ENCODE peak calls at places on chromosomes 6 and 20, in five cellular contexts. X is A549, H is AG10803, V is cardiac fibroblast, M is PC-3. B is an unnamed sample.

GRCh38 chr20:10306440-10307358 is 88.1 kb downstream of the SNAP25 start:
- DNase-seq in X (no peak), H (peak; percentile 73), V (peak; percentile 86), M (peak; percentile 85), B (peak; percentile 74)

GRCh38 chr6:27795697-27796494 is 116.3 kb downstream of the OR2B2 start:
- DNase-seq in X (peak; percentile 86), H (peak; percentile 88), V (peak; percentile 93), M (peak; percentile 99), B (peak; percentile 88)

GRCh38 chr6:116564296-116564695 is 7.0 kb upstream of the RWDD1 start:
- DNase-seq in X (no peak), H (peak; percentile 77), V (no peak), M (no peak), B (peak; percentile 34)

GRCh38 chr6:54191460-54191859 is 80.2 kb downstream of the MLIP start:
- DNase-seq in X (peak; percentile 1), H (peak; percentile 25), V (peak; percentile 78), M (peak; percentile 7), B (peak; percentile 19)

GRCh38 chr6:34546551-34547321 is 9.4 kb downstream of the SPDEF start:
- DNase-seq in X (peak; percentile 73), H (peak; percentile 6), V (peak; percentile 56), M (peak; percentile 92), B (no peak)

GRCh38 chr6:127606131-127606562 is 29.2 kb downstream of the C6orf58 start:
- DNase-seq in X (peak; percentile 31), H (peak; percentile 40), V (peak; percentile 29), M (peak; percentile 61), B (peak; percentile 46)

GRCh38 chr20:37992802-37993538 is 40.3 kb downstream of the TTI1 start:
- DNase-seq in X (peak; percentile 34), H (peak; percentile 93), V (peak; percentile 80), M (peak; percentile 86), B (peak; percentile 70)

GRCh38 chr6:143339223-143339622 is 111.3 kb downstream of the ADAT2 start:
- DNase-seq in X (peak; percentile 6), H (no peak), V (no peak), M (peak; percentile 72), B (no peak)

GRCh38 chr20:52275243-52275817 is 83.8 kb upstream of the ZFP64 start:
- DNase-seq in X (no peak), H (peak; percentile 29), V (no peak), M (no peak), B (no peak)

GRCh38 chr20:58850693-58851174 is at the start of gene GNAS-AS1:
- DNase-seq in X (no peak), H (peak; percentile 92), V (peak; percentile 94), M (no peak), B (peak; percentile 64)

GRCh38 chr6:28489366-28490190 is 26.0 kb downstream of the GPX6 start:
- DNase-seq in X (peak; percentile 91), H (peak; percentile 67), V (peak; percentile 78), M (no peak), B (no peak)

GRCh38 chr6:137237413-137238170 is 18.4 kb upstream of the IFNGR1 start:
- DNase-seq in X (peak; percentile 87), H (peak; percentile 67), V (peak; percentile 73), M (peak; percentile 84), B (peak; percentile 79)

GRCh38 chr6:158441639-158442308 is 118.1 kb upstream of the TMEM181 start:
- DNase-seq in X (no peak), H (peak; percentile 34), V (peak; percentile 75), M (no peak), B (no peak)

GRCh38 chr6:99607416-99608036 is 893 bp downstream of the PRDM13 start:
- DNase-seq in X (no peak), H (no peak), V (no peak), M (no peak), B (no peak)

GRCh38 chr20:18428490-18429173 is 38.2 kb downstream of the DZANK1 start:
- DNase-seq in X (peak; percentile 19), H (no peak), V (peak; percentile 80), M (peak; percentile 11), B (no peak)

DNA sequence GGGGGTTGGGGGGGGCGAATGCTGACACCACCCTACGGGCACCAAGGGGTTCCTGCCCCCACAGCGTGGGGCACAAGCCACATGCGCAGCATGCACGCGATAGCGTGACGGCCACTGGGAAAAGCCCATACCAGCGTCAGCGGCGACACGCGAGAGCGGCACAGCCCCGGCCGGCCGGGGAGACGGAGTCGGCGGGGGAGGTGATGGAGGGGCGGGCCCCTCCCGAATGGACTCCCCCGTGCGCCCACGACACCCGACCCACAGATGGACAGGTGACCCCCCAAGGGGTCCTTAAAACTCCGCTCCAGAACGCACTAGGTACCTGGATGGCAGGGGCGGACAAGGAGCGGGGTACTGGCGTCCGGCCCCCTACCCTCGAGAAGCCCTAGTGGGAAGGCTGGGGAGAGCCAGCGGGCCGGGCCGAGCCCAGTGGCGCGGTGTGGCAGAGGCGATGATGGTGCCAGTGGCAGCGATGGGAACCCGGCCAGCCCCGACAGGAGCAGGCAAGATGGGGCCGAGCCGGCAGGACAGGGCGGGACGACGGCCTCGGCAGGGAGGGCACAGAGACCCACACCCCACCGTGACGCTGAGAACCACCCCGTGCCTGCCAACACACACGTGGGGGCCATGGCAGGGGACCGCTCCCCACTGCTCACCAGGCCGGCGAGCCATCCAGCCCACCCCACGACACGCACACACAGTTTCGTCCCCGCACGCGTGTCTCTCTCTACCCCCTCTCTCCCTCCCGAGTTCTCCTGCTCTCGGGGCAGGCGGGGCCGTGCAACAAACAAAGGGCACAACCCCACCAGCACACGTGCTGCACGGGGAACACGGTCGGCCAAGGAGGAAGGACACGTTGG is 1959.8 kb upstream of the DEFB115 start:
- DNase-seq in X (no peak), H (no peak), V (no peak), M (no peak), B (no peak)
- H3K4me3 ChIP-seq in X (no peak overlapping the region), H (no peak overlapping the region), V (no peak overlapping the region), M (no peak overlapping the region), B (no peak overlapping the region)

DNA sequence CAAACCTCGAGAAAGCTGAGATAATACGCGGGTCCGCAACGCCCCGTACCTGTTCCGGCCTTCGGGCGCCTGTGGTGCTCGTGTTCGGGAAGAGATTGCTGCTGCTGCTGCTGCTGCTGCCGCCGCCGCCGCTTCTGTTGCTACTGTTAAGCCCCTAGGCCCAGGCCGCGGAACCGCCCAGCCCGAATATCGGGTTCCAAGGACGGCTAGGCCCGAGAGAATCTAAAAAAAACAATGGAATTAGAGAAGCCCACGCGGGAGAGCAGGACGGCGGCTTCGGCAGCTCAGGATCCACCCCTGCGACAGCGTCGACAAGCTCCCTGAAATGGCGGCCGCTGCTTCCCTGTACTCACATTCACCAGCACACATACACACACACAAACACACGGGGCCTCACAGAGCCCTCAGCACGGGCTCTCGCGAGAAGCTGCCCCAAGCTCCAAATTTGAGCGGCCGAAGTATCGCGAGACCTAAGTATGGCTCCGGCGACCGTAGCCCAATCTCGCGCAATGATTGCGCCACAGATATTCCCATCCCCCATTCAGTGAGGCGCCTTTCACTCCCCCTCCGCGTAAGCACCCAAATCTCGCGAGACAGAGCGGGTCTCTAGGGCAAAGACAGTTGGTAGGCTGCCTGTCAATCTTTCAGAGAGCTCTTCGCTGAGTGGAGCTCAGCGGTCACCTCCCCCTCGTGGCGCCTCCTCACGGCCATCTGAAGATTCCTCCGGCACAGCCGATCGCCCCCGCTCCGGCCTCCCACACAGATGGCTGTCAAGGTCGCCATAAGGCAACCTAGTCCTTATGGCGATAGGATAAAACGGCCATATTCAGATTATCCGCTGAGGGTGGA is at the start of gene RBM39:
- DNase-seq in X (peak; percentile 100), H (peak; percentile 100), V (peak; percentile 100), M (peak; percentile 100), B (peak; percentile 100)
- TF ChIP-seq CTCF in X (no peak), H (peak; percentile 50), V (peak; percentile 48), M (peak; percentile 38), B (peak; percentile 56)

GRCh38 chr6:1832358-1832757 is 222.6 kb downstream of the FOXC1 start:
- DNase-seq in X (no peak), H (no peak), V (no peak), M (no peak), B (no peak)
- H3K4me3 ChIP-seq in X (no peak overlapping the region), H (no peak overlapping the region), V (no peak overlapping the region), M (no peak overlapping the region), B (no peak overlapping the region)

GRCh38 chr6:139927236-139927635 is 552.8 kb upstream of the CITED2 start:
- DNase-seq in X (peak; percentile 4), H (peak; percentile 88), V (peak; percentile 87), M (peak; percentile 20), B (peak; percentile 90)
- TF ChIP-seq CTCF in X (no peak), H (peak; percentile 63), V (peak; percentile 20), M (peak; percentile 29), B (peak; percentile 70)

GRCh38 chr6:40586369-40586768 is 795 bp downstream of the LRFN2 start:
- DNase-seq in X (no peak), H (no peak), V (no peak), M (no peak), B (no peak)
- H3K4me3 ChIP-seq in X (peak overlapping the region; percentile 60), H (no peak overlapping the region), V (no peak overlapping the region), M (no peak overlapping the region), B (no peak overlapping the region)

GRCh38 chr6:73121421-73121993 is 103.8 kb downstream of the KHDC1L start:
- DNase-seq in X (no peak), H (peak; percentile 56), V (peak; percentile 52), M (peak; percentile 79), B (peak; percentile 36)
- TF ChIP-seq CTCF in X (no peak), H (peak; percentile 31), V (peak; percentile 22), M (no peak), B (peak; percentile 33)